ENCODE peak calls at places on chromosomes 11 and 22, in seven cellular contexts. H is NT2/D1, G is transverse colon, C is heart right ventricle, P is right cardiac atrium, A is keratinocyte, R is NB4. L is an unnamed sample.

GRCh38 chr11:117607449-117607848 is 189.6 kb downstream of the DSCAML1 start:
- DNase-seq in H (no peak), G (no peak), C (no peak), P (no peak), A (no peak), R (no peak), L (no peak)

GRCh38 chr11:120610101-120610500 is 98.6 kb downstream of the GRIK4 start:
- DNase-seq in H (no peak), G (no peak), C (no peak), P (no peak), A (no peak), R (no peak), L (no peak)

GRCh38 chr22:49910229-49911155 is 7.7 kb downstream of the ALG12 start:
- DNase-seq in H (no peak), G (no peak), C (no peak), P (no peak), A (no peak), R (no peak), L (no peak)

GRCh38 chr11:20158597-20159257 is 1.5 kb downstream of the DBX1 start:
- DNase-seq in H (no peak), G (peak), C (peak), P (peak), A (no peak), R (peak), L (no peak)

GRCh38 chr22:31958625-31959239 is 14.4 kb downstream of the YWHAH start:
- DNase-seq in H (no peak), G (no peak), C (no peak), P (peak), A (no peak), R (no peak), L (no peak)

GRCh38 chr11:94665116-94665659 is 98.0 kb downstream of the PIWIL4 start:
- DNase-seq in H (no peak), G (no peak), C (no peak), P (no peak), A (no peak), R (no peak), L (no peak)

GRCh38 chr11:94563176-94563847 is 3.9 kb upstream of the PIWIL4 start:
- DNase-seq in H (no peak), G (no peak), C (no peak), P (no peak), A (no peak), R (peak), L (no peak)

GRCh38 chr11:43582837-43583462 is 97.6 kb upstream of the HSD17B12 start:
- DNase-seq in H (no peak), G (no peak), C (no peak), P (no peak), A (no peak), R (no peak), L (no peak)

GRCh38 chr11:63240098-63240497 is 3.3 kb downstream of the SLC22A25 start:
- DNase-seq in H (no peak), G (no peak), C (no peak), P (no peak), A (no peak), R (no peak), L (no peak)

GRCh38 chr11:2806351-2807058 is 79.1 kb downstream of the CDKN1C start:
- DNase-seq in H (no peak), G (peak), C (peak), P (peak), A (no peak), R (no peak), L (peak)

GRCh38 chr22:20550057-20550817 is 42.8 kb downstream of the MED15 start:
- DNase-seq in H (no peak), G (no peak), C (no peak), P (peak), A (no peak), R (no peak), L (peak)

GRCh38 chr22:27089303-27089702 is 431.9 kb downstream of the MIAT start:
- DNase-seq in H (no peak), G (no peak), C (no peak), P (no peak), A (no peak), R (no peak), L (no peak)

GRCh38 chr22:27093422-27093821 is 436.0 kb downstream of the MIAT start:
- DNase-seq in H (no peak), G (no peak), C (no peak), P (no peak), A (no peak), R (no peak), L (no peak)

GRCh38 chr22:27086728-27087450 is 429.5 kb downstream of the MIAT start:
- DNase-seq in H (no peak), G (no peak), C (no peak), P (no peak), A (no peak), R (no peak), L (no peak)

GRCh38 chr22:27088026-27088425 is 430.6 kb downstream of the MIAT start:
- DNase-seq in H (no peak), G (no peak), C (no peak), P (no peak), A (no peak), R (no peak), L (no peak)

DNA sequence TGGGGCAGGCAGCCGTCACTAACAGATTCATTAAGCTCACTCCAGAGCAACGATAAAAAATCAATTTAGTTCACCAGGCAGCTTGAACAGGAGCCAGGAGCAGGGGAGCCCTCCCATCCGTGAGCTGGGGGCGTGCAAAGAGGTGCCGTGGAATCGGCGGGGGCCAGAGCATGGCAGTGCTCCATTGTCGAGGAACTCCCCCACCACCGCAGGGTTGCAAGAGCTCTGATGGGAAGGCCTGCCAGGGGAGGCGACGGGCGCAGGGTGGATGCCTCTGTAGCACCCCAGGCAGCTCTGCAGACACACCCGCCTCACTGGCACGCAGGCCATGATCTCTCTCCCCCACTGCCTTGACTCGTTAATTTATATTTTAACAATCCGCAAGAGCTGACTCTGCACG is 433.2 kb downstream of the MIAT start:
- DNase-seq in H (no peak), G (no peak), C (no peak), P (no peak), A (no peak), R (no peak), L (no peak)
- H3K4me3 ChIP-seq in H (no peak), G (no peak), C (no peak), P (no peak), A (no peak), R (no peak), L (no peak)

GRCh38 chr11:71285111-71285510 is 32.7 kb upstream of the SHANK2 start:
- DNase-seq in H (no peak), G (no peak), C (no peak), P (no peak), A (no peak), R (no peak), L (no peak)

GRCh38 chr11:71283960-71284359 is 31.6 kb upstream of the SHANK2 start:
- DNase-seq in H (no peak), G (peak), C (no peak), P (no peak), A (no peak), R (no peak), L (peak)

GRCh38 chr11:71286701-71287643 is 34.6 kb upstream of the SHANK2 start:
- DNase-seq in H (no peak), G (peak), C (no peak), P (no peak), A (peak), R (no peak), L (peak)

GRCh38 chr11:71282581-71283351 is 30.4 kb upstream of the SHANK2 start:
- DNase-seq in H (no peak), G (peak), C (no peak), P (no peak), A (no peak), R (no peak), L (peak)

GRCh38 chr11:71284525-71285092 is 32.2 kb upstream of the SHANK2 start:
- DNase-seq in H (no peak), G (peak), C (no peak), P (no peak), A (no peak), R (no peak), L (peak)
- H3K4me3 ChIP-seq in H (no peak), G (peak), C (no peak), P (no peak), A (no peak), R (no peak), L (no peak)

GRCh38 chr22:39300198-39300830 is 19.1 kb downstream of the RPL3 start:
- DNase-seq in H (no peak), G (peak), C (peak), P (peak), A (no peak), R (peak), L (no peak)
- H3K4me3 ChIP-seq in H (no peak), G (no peak), C (peak), P (no peak), A (no peak), R (no peak), L (no peak)

DNA sequence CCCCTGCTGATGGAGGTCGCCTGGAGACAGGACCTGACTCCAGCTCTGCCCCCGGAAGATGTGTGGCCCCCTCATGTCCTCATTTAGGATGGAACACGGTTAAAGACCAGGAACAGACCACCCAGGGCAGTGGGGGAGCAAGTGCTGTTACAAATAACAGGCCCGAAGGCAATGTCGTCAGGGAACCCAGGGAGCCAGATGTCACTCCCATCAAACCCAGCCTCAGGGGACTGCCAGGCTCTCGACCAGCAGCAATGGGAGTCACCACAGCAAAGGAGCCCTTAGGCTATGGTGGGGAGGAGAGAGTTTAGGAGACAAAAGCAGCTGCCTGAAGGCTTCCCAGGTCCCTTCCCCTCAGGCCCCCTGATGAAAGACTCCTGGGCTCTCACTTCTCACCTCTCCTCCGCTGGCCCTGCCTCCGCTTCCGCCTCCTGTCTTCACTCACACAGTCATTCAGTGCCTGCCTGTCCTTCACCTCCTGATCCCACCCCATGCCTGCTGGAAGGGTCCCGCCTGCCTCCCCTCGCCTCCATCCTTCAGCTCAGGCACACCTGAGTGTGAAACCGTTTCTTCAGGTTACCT is 4.4 kb downstream of the RPS19BP1 start:
- DNase-seq in H (no peak), G (peak), C (no peak), P (peak), A (no peak), R (no peak), L (peak)
- H3K4me3 ChIP-seq in H (no peak), G (no peak), C (no peak), P (no peak), A (no peak), R (no peak), L (no peak)

GRCh38 chr11:77410076-77410827 is 63.6 kb downstream of the PAK1 start:
- DNase-seq in H (no peak), G (no peak), C (no peak), P (no peak), A (no peak), R (peak), L (no peak)
- H3K4me3 ChIP-seq in H (peak), G (no peak), C (peak), P (peak), A (no peak), R (no peak), L (no peak)

GRCh38 chr11:75980031-75980430 is 165.0 kb downstream of the UVRAG start:
- DNase-seq in H (no peak), G (no peak), C (no peak), P (no peak), A (no peak), R (no peak), L (no peak)
- H3K4me3 ChIP-seq in H (peak), G (no peak), C (no peak), P (no peak), A (no peak), R (no peak), L (no peak)

DNA sequence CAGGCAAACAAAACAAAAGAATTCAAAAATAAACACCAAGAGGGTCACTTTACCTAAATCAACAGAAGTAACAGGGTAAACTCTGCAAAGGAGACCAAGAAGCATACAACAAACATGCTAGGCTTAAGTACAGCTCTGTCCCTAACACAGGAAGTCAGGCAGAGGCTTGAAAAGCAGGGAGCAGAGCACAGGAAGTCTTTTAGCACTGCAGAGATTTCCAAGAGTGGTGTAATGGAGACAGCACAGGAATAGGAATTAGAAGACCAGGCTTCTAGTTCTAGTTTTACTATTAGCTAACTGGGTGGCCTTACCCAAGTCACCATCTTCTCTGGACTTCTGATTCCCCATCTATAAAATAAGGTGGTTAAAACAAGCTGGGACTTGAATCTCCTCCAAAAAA is 1.9 kb downstream of the RBFOX2 start:
- DNase-seq in H (no peak), G (no peak), C (no peak), P (no peak), A (no peak), R (no peak), L (no peak)
- H3K4me3 ChIP-seq in H (peak), G (peak), C (peak), P (peak), A (peak), R (no peak), L (no peak)

GRCh38 chr22:46077669-46078099 is 72.6 kb upstream of the PPARA start:
- DNase-seq in H (no peak), G (peak), C (peak), P (peak), A (no peak), R (no peak), L (peak)

GRCh38 chr22:46075764-46076531 is 74.4 kb upstream of the PPARA start:
- DNase-seq in H (no peak), G (peak), C (peak), P (peak), A (no peak), R (no peak), L (peak)

GRCh38 chr22:46074771-46075551 is 75.4 kb upstream of the PPARA start:
- DNase-seq in H (no peak), G (peak), C (peak), P (peak), A (no peak), R (no peak), L (peak)

GRCh38 chr22:46078241-46079092 is 71.9 kb upstream of the PPARA start:
- DNase-seq in H (no peak), G (peak), C (peak), P (peak), A (no peak), R (no peak), L (peak)

GRCh38 chr22:46076651-46077339 is 73.5 kb upstream of the PPARA start:
- DNase-seq in H (no peak), G (peak), C (peak), P (peak), A (no peak), R (no peak), L (peak)
- H3K4me3 ChIP-seq in H (no peak), G (peak), C (peak), P (peak), A (peak), R (no peak), L (no peak)

DNA sequence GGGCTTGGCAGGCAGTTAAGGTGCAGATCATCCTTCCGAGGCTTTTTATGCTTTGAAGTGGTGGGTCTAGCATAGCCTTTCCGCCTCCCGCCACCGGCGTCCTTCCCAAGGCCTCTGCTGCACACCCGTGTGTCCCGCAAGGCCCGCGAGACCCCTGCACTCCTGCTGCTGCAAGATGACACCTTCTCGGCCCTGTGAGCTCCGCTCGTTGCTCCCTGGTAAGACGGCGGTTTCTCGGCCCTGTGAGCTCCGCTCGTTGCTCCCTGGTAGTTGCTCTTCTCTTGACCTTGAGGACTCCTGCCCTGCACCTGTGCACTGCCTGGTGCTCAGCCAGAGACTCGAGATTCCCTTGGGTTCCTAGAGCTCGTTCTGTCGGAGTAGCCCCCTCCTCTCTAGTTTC is 17.9 kb upstream of the TRMU start:
- DNase-seq in H (no peak), G (no peak), C (no peak), P (no peak), A (no peak), R (no peak), L (no peak)
- H3K4me3 ChIP-seq in H (no peak), G (no peak), C (no peak), P (no peak), A (no peak), R (no peak), L (no peak)